ENCODE peak calls at places on chromosomes 1 and 21, in five cellular contexts. M, Y, I, V and Q are unnamed samples. For H3K27me3, the result is how much of the 10 kb centered on the place peaks cover.

GRCh38 chr1:41806472-41807155 is 112.1 kb downstream of the HIVEP3 start:
- DNase-seq in M (no peak), Y (no peak), I (no peak), V (no peak), Q (no peak)

GRCh38 chr1:173269490-173270230 is 62.5 kb upstream of the TNFSF4 start:
- DNase-seq in M (peak), Y (peak), I (no peak), V (no peak), Q (no peak)

GRCh38 chr1:206682111-206682510 is 2.6 kb upstream of the MAPKAPK2 start:
- DNase-seq in M (no peak), Y (no peak), I (no peak), V (no peak), Q (no peak)

GRCh38 chr1:35031103-35031452 is 667 bp downstream of the ZMYM6 start:
- DNase-seq in M (peak), Y (no peak), I (peak), V (no peak), Q (peak)

GRCh38 chr1:226690460-226690982 is 48.6 kb downstream of the ITPKB start:
- DNase-seq in M (peak), Y (no peak), I (no peak), V (no peak), Q (peak)

GRCh38 chr1:94729287-94729686 is 90.9 kb upstream of the SLC44A3 start:
- DNase-seq in M (peak), Y (no peak), I (no peak), V (no peak), Q (no peak)

GRCh38 chr1:23358310-23358709 is 11.3 kb downstream of the ZNF436 start:
- DNase-seq in M (no peak), Y (no peak), I (no peak), V (no peak), Q (peak)

GRCh38 chr21:35743571-35743970 is 316.8 kb downstream of the SETD4 start:
- DNase-seq in M (peak), Y (no peak), I (no peak), V (no peak), Q (no peak)

GRCh38 chr1:160539896-160540858 is 17.1 kb upstream of the SLAMF6 start:
- DNase-seq in M (no peak), Y (no peak), I (peak), V (no peak), Q (no peak)

GRCh38 chr21:44618504-44618903 is 6.6 kb downstream of the KRTAP10-8 start:
- DNase-seq in M (peak), Y (peak), I (peak), V (no peak), Q (no peak)

GRCh38 chr1:50488876-50489275 is 65.6 kb upstream of the DMRTA2 start:
- DNase-seq in M (peak), Y (no peak), I (no peak), V (no peak), Q (no peak)

GRCh38 chr1:46747683-46748288 is 28.9 kb upstream of the EFCAB14 start:
- DNase-seq in M (peak), Y (peak), I (peak), V (no peak), Q (peak)

GRCh38 chr1:199064971-199065370 is 426.1 kb downstream of the PTPRC start:
- DNase-seq in M (no peak), Y (no peak), I (no peak), V (no peak), Q (no peak)

GRCh38 chr1:25747046-25747705 is 52.8 kb upstream of the SELENON start:
- DNase-seq in M (no peak), Y (no peak), I (no peak), V (no peak), Q (no peak)

GRCh38 chr1:225768662-225769426 is 8.8 kb upstream of the SRP9 start:
- DNase-seq in M (no peak), Y (no peak), I (no peak), V (no peak), Q (no peak)

GRCh38 chr21:25385912-25386474 is 221.3 kb downstream of the MRPL39 start:
- DNase-seq in M (peak), Y (peak), I (no peak), V (no peak), Q (peak)

GRCh38 chr1:47996406-47997226 is 569 bp downstream of the TRABD2B start:
- DNase-seq in M (no peak), Y (no peak), I (no peak), V (peak), Q (no peak)

GRCh38 chr1:59016390-59016789 is 232.5 kb upstream of the JUN start:
- DNase-seq in M (no peak), Y (no peak), I (no peak), V (no peak), Q (no peak)

GRCh38 chr1:230869499-230869898 is 1.2 kb upstream of the C1orf198 start:
- DNase-seq in M (peak), Y (no peak), I (no peak), V (no peak), Q (no peak)

GRCh38 chr1:36645911-36646310 is 163.2 kb upstream of the CSF3R start:
- DNase-seq in M (no peak), Y (no peak), I (no peak), V (no peak), Q (no peak)

GRCh38 chr1:23597635-23598388 is 38.5 kb upstream of the ID3 start:
- DNase-seq in M (no peak), Y (no peak), I (no peak), V (no peak), Q (no peak)

GRCh38 chr1:33512612-33513011 is 40.2 kb downstream of the ZSCAN20 start:
- DNase-seq in M (no peak), Y (no peak), I (no peak), V (no peak), Q (no peak)

GRCh38 chr1:162910161-162910560 is 49.2 kb upstream of the CCDC190 start:
- DNase-seq in M (no peak), Y (no peak), I (no peak), V (no peak), Q (no peak)

GRCh38 chr1:155322571-155322952 is 1.9 kb downstream of the RUSC1 start:
- DNase-seq in M (peak), Y (no peak), I (no peak), V (no peak), Q (peak)

GRCh38 chr1:41315482-41315823 is 45.8 kb upstream of the FOXO6 start:
- DNase-seq in M (peak), Y (no peak), I (no peak), V (no peak), Q (no peak)

GRCh38 chr1:86776108-86776507 is 71.7 kb downstream of the SH3GLB1 start:
- DNase-seq in M (no peak), Y (no peak), I (no peak), V (no peak), Q (no peak)

GRCh38 chr1:219027161-219027673 is 146.5 kb upstream of the LYPLAL1 start:
- DNase-seq in M (no peak), Y (no peak), I (no peak), V (no peak), Q (no peak)

GRCh38 chr1:14110040-14110439 is 410.1 kb downstream of the PRDM2 start:
- DNase-seq in M (no peak), Y (no peak), I (no peak), V (no peak), Q (no peak)

GRCh38 chr1:54971317-54971791 is 9.1 kb upstream of the TMEM61 start:
- DNase-seq in M (peak), Y (peak), I (no peak), V (no peak), Q (peak)

GRCh38 chr21:35326677-35327076 is 277.6 kb upstream of the RUNX1 start:
- DNase-seq in M (peak), Y (no peak), I (no peak), V (no peak), Q (no peak)

GRCh38 chr1:236064674-236065508 is at the start of gene NID1:
- DNase-seq in M (peak), Y (no peak), I (peak), V (peak), Q (peak)

GRCh38 chr1:26373281-26373680 is 731 bp upstream of the ZNF683 start:
- DNase-seq in M (no peak), Y (no peak), I (no peak), V (no peak), Q (no peak)

GRCh38 chr1:110460253-110461220 is 9.6 kb downstream of the PROK1 start:
- DNase-seq in M (peak), Y (peak), I (peak), V (peak), Q (peak)

GRCh38 chr1:178057863-178058576 is 35.9 kb upstream of the RASAL2 start:
- DNase-seq in M (peak), Y (no peak), I (no peak), V (peak), Q (peak)

DNA sequence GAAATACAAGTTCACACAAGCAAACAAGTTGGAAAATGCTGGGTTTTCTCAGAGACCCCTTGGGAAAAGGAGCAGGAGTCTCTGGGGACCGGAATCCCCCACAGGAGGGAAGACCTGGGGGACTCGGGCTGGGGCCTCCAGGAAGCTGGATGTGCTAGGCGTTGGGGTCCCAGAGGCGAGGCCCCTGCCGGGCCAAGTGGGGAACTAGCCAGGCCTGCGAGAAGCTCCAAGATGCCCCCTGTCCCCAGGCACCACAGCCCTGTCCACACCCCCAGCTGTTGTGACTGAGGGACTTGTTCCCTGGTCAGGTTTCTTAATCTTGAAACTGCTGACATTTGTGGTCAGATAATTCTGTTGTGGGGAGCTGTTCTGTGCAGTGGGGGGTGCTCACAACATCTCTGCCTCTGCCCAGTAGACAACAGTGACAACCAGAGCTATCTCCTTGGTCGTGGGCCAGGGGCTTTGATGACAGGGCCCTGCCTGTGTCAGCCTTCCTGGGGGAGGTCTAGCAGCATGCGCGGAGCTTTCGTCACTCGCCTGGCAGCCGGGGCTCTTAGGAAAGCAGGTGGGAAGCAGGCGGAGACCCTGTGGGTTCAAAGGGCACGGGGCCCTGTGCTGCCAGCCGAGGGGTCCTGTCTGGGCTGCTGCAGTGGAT is 126.4 kb upstream of the ARHGEF16 start:
- DNase-seq in M (no peak), Y (no peak), I (no peak), V (no peak), Q (no peak)
- H3K27me3 ChIP-seq in M (under half), Y (under half), I (under half), V (under half), Q (under half)

DNA sequence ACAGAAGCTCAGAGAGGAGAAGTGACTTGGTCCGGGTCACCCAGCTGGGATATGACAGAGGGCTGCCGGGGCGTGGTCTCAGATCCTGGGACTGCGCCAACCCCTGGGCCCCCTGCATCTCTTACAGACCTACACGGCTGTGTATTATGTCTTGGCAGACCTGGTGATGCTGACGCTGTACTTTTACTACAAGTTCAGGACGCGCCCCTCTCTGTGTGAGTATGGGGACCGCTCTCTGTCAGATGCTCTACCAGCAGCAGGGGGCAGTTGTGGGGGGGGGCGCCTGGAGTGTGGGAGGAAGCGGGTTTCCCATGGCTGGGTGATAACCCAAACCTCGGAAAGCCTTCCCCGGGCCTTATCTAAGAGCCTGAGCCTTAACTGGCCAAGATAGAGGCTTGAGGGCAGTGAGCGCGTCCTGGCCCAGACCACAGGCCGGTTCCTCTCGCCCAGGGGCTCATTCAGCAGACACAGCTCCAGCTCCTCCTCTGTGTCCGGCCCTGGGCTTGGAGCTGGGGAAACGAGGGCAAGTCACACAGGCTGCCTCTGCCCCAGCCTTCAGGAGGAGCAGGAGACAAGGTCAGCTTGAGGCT is 13.3 kb downstream of the SLC66A1 start:
- DNase-seq in M (no peak), Y (no peak), I (no peak), V (no peak), Q (no peak)
- TF ChIP-seq POLR2A in M (no peak), Y (no peak), I (no peak), V (no peak), Q (no peak)

GRCh38 chr21:46269466-46269865 is 15.9 kb downstream of the MCM3AP start:
- DNase-seq in M (no peak), Y (no peak), I (no peak), V (no peak), Q (no peak)
- H3K27ac ChIP-seq in M (no peak), Y (no peak), I (no peak), V (no peak), Q (no peak)

GRCh38 chr1:3557366-3557765 is 53.9 kb downstream of the MEGF6 start:
- DNase-seq in M (no peak), Y (no peak), I (no peak), V (no peak), Q (no peak)
- H3K27me3 ChIP-seq in M (under half), Y (under half), I (under half), V (under half), Q (under half)

GRCh38 chr1:9041116-9041779 is 15.0 kb upstream of the SLC2A7 start:
- DNase-seq in M (no peak), Y (no peak), I (no peak), V (no peak), Q (no peak)

GRCh38 chr1:9040659-9041030 is 14.4 kb upstream of the SLC2A7 start:
- DNase-seq in M (no peak), Y (no peak), I (no peak), V (no peak), Q (no peak)

GRCh38 chr1:9038881-9039760 is 12.9 kb upstream of the SLC2A7 start:
- DNase-seq in M (no peak), Y (no peak), I (no peak), V (no peak), Q (no peak)

GRCh38 chr1:9038338-9038650 is 12.1 kb upstream of the SLC2A7 start:
- DNase-seq in M (no peak), Y (no peak), I (no peak), V (no peak), Q (no peak)

GRCh38 chr1:9039761-9040658 is 13.8 kb upstream of the SLC2A7 start:
- DNase-seq in M (no peak), Y (no peak), I (no peak), V (no peak), Q (no peak)
- TF ChIP-seq POLR2A in M (no peak), Y (no peak), I (no peak), V (no peak), Q (no peak)

DNA sequence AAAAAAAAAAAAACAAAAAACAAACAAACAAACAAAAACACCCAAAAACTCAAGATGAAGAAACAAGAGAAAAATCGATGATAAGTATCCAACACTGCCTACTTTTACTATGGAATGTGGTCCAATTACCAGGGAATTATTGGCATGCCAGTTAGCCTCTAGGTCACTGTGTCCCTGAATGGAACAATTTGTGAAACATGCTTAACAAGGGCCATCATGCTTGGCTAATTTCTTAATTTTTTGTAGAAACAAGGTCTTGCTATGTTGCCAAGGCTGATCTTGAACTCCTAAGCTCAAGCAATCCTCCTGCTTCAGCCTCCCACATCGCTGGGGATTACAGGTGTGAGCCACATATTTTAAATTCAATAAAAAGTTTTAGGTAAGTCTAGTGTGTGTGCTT is 23.9 kb downstream of the PLPP3 start:
- DNase-seq in M (no peak), Y (no peak), I (no peak), V (no peak), Q (no peak)
- H3K27ac ChIP-seq in M (no peak), Y (no peak), I (no peak), V (peak), Q (no peak)

GRCh38 chr21:46048926-46049889 is 48.7 kb upstream of the COL6A2 start:
- DNase-seq in M (peak), Y (no peak), I (peak), V (peak), Q (peak)
- H3K27me3 ChIP-seq in M (under half), Y (under half), I (under half), V (under half), Q (under half)

DNA sequence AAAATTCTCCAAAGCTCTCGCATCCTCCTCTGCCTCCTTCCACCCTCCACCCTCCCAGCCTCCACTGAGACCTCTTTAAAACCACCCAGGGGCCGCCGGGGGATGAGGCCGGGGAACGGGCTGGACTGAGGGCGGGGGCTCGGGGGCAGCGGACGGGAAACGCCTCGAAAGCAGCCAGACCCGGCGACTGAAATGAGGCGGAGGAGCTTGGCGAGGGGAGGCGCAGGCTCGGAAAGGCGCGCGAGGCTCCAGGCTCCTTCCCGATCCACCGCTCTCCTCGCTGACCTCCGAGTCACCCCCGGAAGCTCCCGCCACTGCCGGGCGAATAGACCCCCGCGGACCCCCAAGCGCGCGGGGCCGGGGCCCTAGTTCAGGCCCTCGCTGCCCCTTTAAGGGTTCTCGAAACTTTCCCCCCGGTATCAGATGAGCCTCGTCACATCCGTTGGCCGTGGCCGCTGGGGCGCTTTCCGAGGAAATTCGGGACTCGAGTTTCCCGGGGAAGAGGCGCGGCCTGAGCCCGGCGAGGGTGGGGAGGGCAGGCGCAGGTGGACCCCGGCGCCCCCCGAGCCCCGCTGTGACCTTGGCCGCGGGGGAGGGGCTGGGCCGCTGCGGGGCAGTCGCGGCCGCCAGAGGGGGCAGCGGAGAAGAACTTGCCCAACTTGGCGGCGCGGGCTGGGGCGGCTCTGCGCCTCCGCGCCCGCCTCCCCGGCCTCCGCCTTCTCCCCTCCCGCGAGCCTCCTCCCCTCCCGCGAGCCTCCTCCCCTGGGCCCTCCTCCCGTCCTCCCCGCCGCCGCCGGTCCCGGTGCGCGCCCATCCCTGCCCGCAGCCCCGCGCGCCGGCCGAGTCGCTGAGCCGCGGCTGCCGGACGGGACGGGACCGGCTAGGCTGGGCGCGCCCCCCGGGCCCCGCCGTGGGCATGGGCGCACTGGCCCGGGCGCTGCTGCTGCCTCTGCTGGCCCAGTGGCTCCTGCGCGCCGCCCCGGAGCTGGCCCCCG is at the start of gene BACE2:
- DNase-seq in M (peak), Y (no peak), I (peak), V (peak), Q (peak)
- TF ChIP-seq POLR2A in M (peak), Y (no peak), I (peak), V (peak), Q (peak)